ENCODE peak calls at places on chromosome 20, in ten cellular contexts. P is activated T-cell treated with anti-CD3 and anti-CD28 coated beads, Interleukin-2, amount 50 U/mL, for 24 hours; W is activated gamma-delta T cell treated with anti-CD3 and anti-CD28 coated beads, Interleukin-2, amount 50 U/mL, for 16 hours; J is esophagus squamous epithelium; H is stimulated activated naive CD8-positive, alpha-beta T cell treated with anti-CD3 and anti-CD28 coated beads, Interleukin-15, Interleukin-2, amounts not matched to agents 100 U/mL and 50 U/mL, for 24 hours; M is HS-27A; F is HT-29; V is DMS 273 treated with DMSO at 0.1 percent for 48 hours; D is GM13977; R is activated T-helper 1 cell treated with Interleukin-2 at 50 U/mL for 16 hours. A is an unnamed sample.

GRCh38 chr20:22449115-22449973 is 135.0 kb downstream of the FOXA2 start:
- DNase-seq in P (no peak), W (no peak), J (no peak), H (no peak), M (no peak), F (no peak), V (no peak), D (no peak), R (no peak), A (no peak)

GRCh38 chr20:36334281-36335075 is 28.3 kb downstream of the DLGAP4 start:
- DNase-seq in P (no peak), W (no peak), J (no peak), H (no peak), M (no peak), F (no peak), V (no peak), D (no peak), R (no peak), A (no peak)

GRCh38 chr20:45842169-45842812 is 8.7 kb downstream of the SNX21 start:
- DNase-seq in P (no peak), W (no peak), J (no peak), H (no peak), M (no peak), F (no peak), V (peak; percentile 40), D (peak; percentile 67), R (no peak), A (no peak)

GRCh38 chr20:44849712-44850111 is 35.8 kb upstream of the YWHAB start:
- DNase-seq in P (no peak), W (no peak), J (no peak), H (no peak), M (no peak), F (peak; percentile 16), V (no peak), D (no peak), R (no peak), A (no peak)

GRCh38 chr20:34744847-34745246 is 40.7 kb downstream of the TP53INP2 start:
- DNase-seq in P (no peak), W (no peak), J (no peak), H (no peak), M (no peak), F (no peak), V (no peak), D (no peak), R (no peak), A (no peak)

GRCh38 chr20:59043698-59044097 is 1.1 kb upstream of the PRELID3B start:
- DNase-seq in P (no peak), W (no peak), J (no peak), H (peak; percentile 27), M (no peak), F (no peak), V (no peak), D (no peak), R (no peak), A (no peak)

GRCh38 chr20:4375881-4376280 is 345.8 kb upstream of the PRND start:
- DNase-seq in P (no peak), W (no peak), J (no peak), H (no peak), M (no peak), F (no peak), V (no peak), D (no peak), R (no peak), A (no peak)

GRCh38 chr20:43666376-43667328 is at the start of gene MYBL2:
- DNase-seq in P (peak; percentile 84), W (peak; percentile 48), J (peak; percentile 14), H (peak; percentile 78), M (peak; percentile 34), F (peak; percentile 81), V (peak; percentile 14), D (peak; percentile 92), R (peak; percentile 54), A (peak; percentile 91)

A was measured in K562.